ENCODE peak calls at places on chromosomes 16 and 17, in seven cellular contexts. One of them, this sample, is unnamed.

GRCh38 chr17:15483416-15483815 is 16.0 kb upstream of the CDRT4 start:
- DNase-seq in neuronal stem cell: no peak
- DNase-seq in mesendoderm: no peak
- DNase-seq in mesenchymal stem cell: no peak
- DNase-seq in H9: no peak
- DNase-seq in H1: no peak
- DNase-seq in trophoblast cell: no peak
- DNase-seq in this sample: no peak

GRCh38 chr17:65560628-65561371 is 648 bp downstream of the AXIN2 start:
- DNase-seq in neuronal stem cell: peak
- DNase-seq in mesendoderm: peak
- DNase-seq in mesenchymal stem cell: peak
- DNase-seq in H9: peak
- DNase-seq in H1: peak
- DNase-seq in trophoblast cell: peak
- DNase-seq in this sample: peak

GRCh38 chr16:67022531-67023214 is 6.3 kb upstream of the CBFB start:
- DNase-seq in neuronal stem cell: no peak
- DNase-seq in mesendoderm: peak
- DNase-seq in mesenchymal stem cell: no peak
- DNase-seq in H9: no peak
- DNase-seq in H1: no peak
- DNase-seq in trophoblast cell: no peak
- DNase-seq in this sample: no peak

GRCh38 chr16:6725634-6726331 is 606.9 kb upstream of the RBFOX1 start:
- DNase-seq in neuronal stem cell: no peak
- DNase-seq in mesendoderm: peak
- DNase-seq in mesenchymal stem cell: no peak
- DNase-seq in H9: no peak
- DNase-seq in H1: no peak
- DNase-seq in trophoblast cell: no peak
- DNase-seq in this sample: no peak

GRCh38 chr17:41048441-41048840 is 1.3 kb upstream of the KRTAP2-1 start:
- DNase-seq in neuronal stem cell: no peak
- DNase-seq in mesendoderm: peak
- DNase-seq in mesenchymal stem cell: peak
- DNase-seq in H9: no peak
- DNase-seq in H1: no peak
- DNase-seq in trophoblast cell: peak
- DNase-seq in this sample: peak

GRCh38 chr17:67376509-67376891 is 581 bp upstream of the PITPNC1 start:
- DNase-seq in neuronal stem cell: no peak
- DNase-seq in mesendoderm: no peak
- DNase-seq in mesenchymal stem cell: peak
- DNase-seq in H9: no peak
- DNase-seq in H1: no peak
- DNase-seq in trophoblast cell: no peak
- DNase-seq in this sample: peak

GRCh38 chr17:14579716-14580115 is 278.8 kb downstream of the HS3ST3B1 start:
- DNase-seq in neuronal stem cell: no peak
- DNase-seq in mesendoderm: no peak
- DNase-seq in mesenchymal stem cell: no peak
- DNase-seq in H9: no peak
- DNase-seq in H1: no peak
- DNase-seq in trophoblast cell: no peak
- DNase-seq in this sample: no peak

GRCh38 chr16:14509055-14509454 is 121.0 kb downstream of the PARN start:
- DNase-seq in neuronal stem cell: no peak
- DNase-seq in mesendoderm: peak
- DNase-seq in mesenchymal stem cell: peak
- DNase-seq in H9: no peak
- DNase-seq in H1: no peak
- DNase-seq in trophoblast cell: peak
- DNase-seq in this sample: peak

GRCh38 chr16:67716097-67716496 is 3.0 kb downstream of the GFOD2 start:
- DNase-seq in neuronal stem cell: no peak
- DNase-seq in mesendoderm: no peak
- DNase-seq in mesenchymal stem cell: no peak
- DNase-seq in H9: no peak
- DNase-seq in H1: no peak
- DNase-seq in trophoblast cell: no peak
- DNase-seq in this sample: no peak

GRCh38 chr16:17230932-17231581 is 239.7 kb downstream of the XYLT1 start:
- DNase-seq in neuronal stem cell: no peak
- DNase-seq in mesendoderm: no peak
- DNase-seq in mesenchymal stem cell: no peak
- DNase-seq in H9: no peak
- DNase-seq in H1: no peak
- DNase-seq in trophoblast cell: no peak
- DNase-seq in this sample: no peak

GRCh38 chr16:3984111-3985060 is 103.9 kb upstream of the CREBBP start:
- DNase-seq in neuronal stem cell: no peak
- DNase-seq in mesendoderm: no peak
- DNase-seq in mesenchymal stem cell: no peak
- DNase-seq in H9: no peak
- DNase-seq in H1: no peak
- DNase-seq in trophoblast cell: no peak
- DNase-seq in this sample: no peak

GRCh38 chr16:12371497-12371896 is 395.0 kb downstream of the SNX29 start:
- DNase-seq in neuronal stem cell: no peak
- DNase-seq in mesendoderm: no peak
- DNase-seq in mesenchymal stem cell: no peak
- DNase-seq in H9: no peak
- DNase-seq in H1: no peak
- DNase-seq in trophoblast cell: no peak
- DNase-seq in this sample: no peak

GRCh38 chr17:28174352-28175046 is 132.0 kb downstream of the NLK start:
- DNase-seq in neuronal stem cell: no peak
- DNase-seq in mesendoderm: peak
- DNase-seq in mesenchymal stem cell: peak
- DNase-seq in H9: no peak
- DNase-seq in H1: no peak
- DNase-seq in trophoblast cell: no peak
- DNase-seq in this sample: no peak

GRCh38 chr17:81842725-81843504 is 8.1 kb upstream of the PPP1R27 start:
- DNase-seq in neuronal stem cell: no peak
- DNase-seq in mesendoderm: no peak
- DNase-seq in mesenchymal stem cell: no peak
- DNase-seq in H9: no peak
- DNase-seq in H1: no peak
- DNase-seq in trophoblast cell: no peak
- DNase-seq in this sample: no peak

GRCh38 chr17:56966277-56966676 is 5.4 kb upstream of the COIL start:
- DNase-seq in neuronal stem cell: no peak
- DNase-seq in mesendoderm: no peak
- DNase-seq in mesenchymal stem cell: no peak
- DNase-seq in H9: no peak
- DNase-seq in H1: no peak
- DNase-seq in trophoblast cell: no peak
- DNase-seq in this sample: no peak

GRCh38 chr16:88543230-88543813 is 26.9 kb upstream of the ZC3H18 start:
- DNase-seq in neuronal stem cell: no peak
- DNase-seq in mesendoderm: no peak
- DNase-seq in mesenchymal stem cell: no peak
- DNase-seq in H9: no peak
- DNase-seq in H1: no peak
- DNase-seq in trophoblast cell: no peak
- DNase-seq in this sample: no peak

GRCh38 chr17:51166987-51167931 is 1.0 kb downstream of the NME2 start:
- DNase-seq in neuronal stem cell: peak
- DNase-seq in mesendoderm: peak
- DNase-seq in mesenchymal stem cell: peak
- DNase-seq in H9: peak
- DNase-seq in H1: no peak
- DNase-seq in trophoblast cell: peak
- DNase-seq in this sample: peak

GRCh38 chr17:27244481-27245223 is 49.3 kb upstream of the WSB1 start:
- DNase-seq in neuronal stem cell: no peak
- DNase-seq in mesendoderm: peak
- DNase-seq in mesenchymal stem cell: peak
- DNase-seq in H9: peak
- DNase-seq in H1: no peak
- DNase-seq in trophoblast cell: peak
- DNase-seq in this sample: peak

GRCh38 chr17:41413982-41414381 is 10.4 kb downstream of the KRT37 start:
- DNase-seq in neuronal stem cell: no peak
- DNase-seq in mesendoderm: no peak
- DNase-seq in mesenchymal stem cell: no peak
- DNase-seq in H9: no peak
- DNase-seq in H1: no peak
- DNase-seq in trophoblast cell: no peak
- DNase-seq in this sample: no peak

GRCh38 chr17:30235386-30236296 is at the start of gene SLC6A4:
- DNase-seq in neuronal stem cell: no peak
- DNase-seq in mesendoderm: peak
- DNase-seq in mesenchymal stem cell: peak
- DNase-seq in H9: peak
- DNase-seq in H1: no peak
- DNase-seq in trophoblast cell: peak
- DNase-seq in this sample: no peak

GRCh38 chr17:1186214-1186820 is 6.5 kb upstream of the ABR start:
- DNase-seq in neuronal stem cell: no peak
- DNase-seq in mesendoderm: no peak
- DNase-seq in mesenchymal stem cell: no peak
- DNase-seq in H9: no peak
- DNase-seq in H1: no peak
- DNase-seq in trophoblast cell: no peak
- DNase-seq in this sample: peak

GRCh38 chr16:31184888-31185287 is 4.9 kb downstream of the FUS start:
- DNase-seq in neuronal stem cell: no peak
- DNase-seq in mesendoderm: no peak
- DNase-seq in mesenchymal stem cell: no peak
- DNase-seq in H9: no peak
- DNase-seq in H1: no peak
- DNase-seq in trophoblast cell: no peak
- DNase-seq in this sample: no peak

GRCh38 chr16:1493746-1494094 is 560 bp downstream of the TELO2 start:
- DNase-seq in neuronal stem cell: no peak
- DNase-seq in mesendoderm: peak
- DNase-seq in mesenchymal stem cell: peak
- DNase-seq in H9: no peak
- DNase-seq in H1: no peak
- DNase-seq in trophoblast cell: no peak
- DNase-seq in this sample: no peak

DNA sequence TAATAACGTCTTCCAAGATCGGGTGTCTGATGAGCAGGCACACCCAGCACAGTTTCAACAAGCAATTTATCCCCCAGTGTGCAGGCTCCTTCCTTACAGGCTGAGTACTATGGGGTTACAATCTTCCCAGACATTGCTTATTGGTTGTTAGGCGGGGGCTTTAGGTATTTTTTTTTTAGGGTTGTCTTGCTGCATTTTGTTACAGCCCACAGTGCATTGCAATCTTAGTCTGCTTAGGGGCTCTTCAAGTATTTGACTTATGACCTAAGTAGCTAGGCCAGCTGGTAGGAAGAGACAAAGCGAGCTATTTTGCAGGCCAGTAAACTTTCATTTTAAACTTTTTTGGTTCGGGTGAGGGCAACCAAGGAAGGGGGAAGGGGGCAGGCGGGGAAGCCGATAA is 5.8 kb downstream of the PLD6 start:
- DNase-seq in neuronal stem cell: no peak
- DNase-seq in mesendoderm: no peak
- DNase-seq in mesenchymal stem cell: no peak
- DNase-seq in H9: no peak
- DNase-seq in H1: no peak
- DNase-seq in trophoblast cell: no peak
- DNase-seq in this sample: no peak
- H2AK5ac ChIP-seq in neuronal stem cell: no peak
- H2AK5ac ChIP-seq in mesendoderm: no peak
- H2AK5ac ChIP-seq in mesenchymal stem cell: no peak
- H2AK5ac ChIP-seq in H9: no peak
- H2AK5ac ChIP-seq in H1: no peak
- H2AK5ac ChIP-seq in trophoblast cell: no peak
- H2AK5ac ChIP-seq in this sample: peak

DNA sequence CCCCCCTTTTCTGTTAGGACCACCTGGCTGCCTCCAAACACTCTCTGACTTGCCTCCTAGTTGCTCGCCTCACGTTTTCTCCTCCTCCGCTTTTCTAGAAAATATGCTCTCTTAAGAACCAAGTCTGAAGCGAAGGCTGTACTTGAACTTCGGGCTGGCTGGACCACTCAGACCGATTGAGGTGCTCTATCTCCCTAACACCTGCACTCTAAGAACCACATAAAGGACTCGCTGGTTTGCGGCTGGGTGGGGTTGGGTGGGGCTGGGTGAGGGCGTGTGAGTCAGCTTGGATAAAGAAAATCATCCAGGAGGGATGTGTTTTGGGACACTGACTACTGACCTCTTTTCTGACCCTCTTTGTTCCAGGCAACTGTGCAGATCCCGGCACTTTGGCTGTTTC is 22.9 kb upstream of the TMEM220 start:
- DNase-seq in neuronal stem cell: no peak
- DNase-seq in mesendoderm: no peak
- DNase-seq in mesenchymal stem cell: no peak
- DNase-seq in H9: no peak
- DNase-seq in H1: no peak
- DNase-seq in trophoblast cell: no peak
- DNase-seq in this sample: no peak
- H2AK5ac ChIP-seq in neuronal stem cell: peak
- H2AK5ac ChIP-seq in mesendoderm: no peak
- H2AK5ac ChIP-seq in mesenchymal stem cell: no peak
- H2AK5ac ChIP-seq in H9: no peak
- H2AK5ac ChIP-seq in H1: no peak
- H2AK5ac ChIP-seq in trophoblast cell: no peak
- H2AK5ac ChIP-seq in this sample: no peak

DNA sequence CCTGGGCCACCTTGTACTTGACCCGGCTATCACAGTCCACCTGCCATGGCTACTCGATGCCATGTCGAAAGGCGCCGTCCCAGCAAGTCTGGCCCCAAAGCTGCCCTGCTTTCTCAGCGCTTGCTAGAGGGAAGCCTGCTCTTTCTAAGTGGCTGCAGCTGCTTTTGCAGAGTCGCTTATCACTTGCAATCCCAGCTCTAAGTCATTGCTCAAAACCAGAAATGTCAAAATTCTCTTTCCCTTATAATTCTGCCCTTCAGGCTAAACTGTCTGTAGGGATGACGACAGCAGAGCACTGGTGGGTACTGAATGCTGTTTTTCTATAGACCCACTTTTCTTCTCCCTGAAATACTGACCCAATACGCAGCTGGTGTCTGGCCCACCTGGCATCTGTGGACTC is 184.2 kb downstream of the ENGASE start:
- DNase-seq in neuronal stem cell: no peak
- DNase-seq in mesendoderm: no peak
- DNase-seq in mesenchymal stem cell: no peak
- DNase-seq in H9: no peak
- DNase-seq in H1: no peak
- DNase-seq in trophoblast cell: no peak
- DNase-seq in this sample: no peak
- H2AK5ac ChIP-seq in neuronal stem cell: peak
- H2AK5ac ChIP-seq in mesendoderm: no peak
- H2AK5ac ChIP-seq in mesenchymal stem cell: no peak
- H2AK5ac ChIP-seq in H9: no peak
- H2AK5ac ChIP-seq in H1: no peak
- H2AK5ac ChIP-seq in trophoblast cell: no peak
- H2AK5ac ChIP-seq in this sample: no peak

DNA sequence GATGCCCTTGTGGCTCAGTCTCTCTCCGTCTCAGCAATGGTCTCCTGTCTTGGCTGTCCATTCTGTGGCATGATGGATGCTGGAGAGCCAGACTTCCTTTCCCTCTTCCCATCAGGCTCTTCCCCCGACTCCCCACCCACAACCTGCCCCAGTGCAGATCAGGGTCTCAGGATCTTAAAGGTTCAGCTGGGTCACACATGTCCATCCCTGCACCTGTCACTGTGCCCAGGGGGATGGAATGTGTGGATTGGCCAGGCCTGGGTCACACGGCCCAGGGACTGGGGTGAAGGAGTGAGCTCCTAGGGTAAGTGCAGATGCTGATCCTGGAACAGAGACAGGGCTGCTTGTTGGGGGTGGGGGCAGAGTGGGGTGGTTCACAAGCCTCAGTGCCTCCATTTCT is 23.0 kb downstream of the ADGRG5 start:
- DNase-seq in neuronal stem cell: no peak
- DNase-seq in mesendoderm: no peak
- DNase-seq in mesenchymal stem cell: no peak
- DNase-seq in H9: no peak
- DNase-seq in H1: no peak
- DNase-seq in trophoblast cell: no peak
- DNase-seq in this sample: no peak
- H2AK5ac ChIP-seq in neuronal stem cell: no peak
- H2AK5ac ChIP-seq in mesendoderm: no peak
- H2AK5ac ChIP-seq in mesenchymal stem cell: no peak
- H2AK5ac ChIP-seq in H9: no peak
- H2AK5ac ChIP-seq in H1: no peak
- H2AK5ac ChIP-seq in trophoblast cell: no peak
- H2AK5ac ChIP-seq in this sample: no peak